ENCODE peak calls at places on chromosomes 4 and X, in five cellular contexts. G is RWPE1; A is iris pigment epithelial cell; Y is activated T-cell treated with anti-CD3 and anti-CD28 coated beads for 1 hour; D is stimulated activated CD4-positive, alpha-beta T cell treated with anti-CD3 and anti-CD28 coated beads, Interleukin-15, amount 100 ng/mL, for 1 hour. V is an unnamed sample.

GRCh38 chr4:168124008-168124641 is 31.8 kb downstream of the ANXA10 start:
- DNase-seq in A (peak), Y (no peak), D (no peak), G (peak), V (no peak)

GRCh38 chr4:38099908-38100407 is 139.8 kb downstream of the PTTG2 start:
- DNase-seq in D (no peak), G (peak), Y (no peak), A (peak), V (no peak)

GRCh38 chr4:122047706-122048425 is 96.0 kb upstream of the TRPC3 start:
- DNase-seq in A (no peak), Y (no peak), D (no peak), G (no peak), V (no peak)

GRCh38 chrX:46582964-46583363 is 9.4 kb downstream of the CHST7 start:
- DNase-seq in G (peak), Y (no peak), A (peak), D (no peak), V (no peak)

GRCh38 chr4:159496248-159496647 is 393.4 kb downstream of the RAPGEF2 start:
- DNase-seq in D (no peak), A (no peak), G (no peak), Y (no peak), V (no peak)

GRCh38 chr4:3416821-3417221 is 24.9 kb upstream of the HGFAC start:
- DNase-seq in A (no peak), G (no peak), Y (no peak), D (no peak), V (no peak)

GRCh38 chr4:156999175-156999517 is 27.5 kb upstream of the PDGFC start:
- DNase-seq in Y (no peak), G (peak), A (peak), D (no peak), V (no peak)

GRCh38 chrX:8629871-8630270 is 102.1 kb downstream of the ANOS1 start:
- DNase-seq in G (peak), Y (no peak), A (peak), D (no peak), V (no peak)

GRCh38 chr4:54439831-54440243 is 210.7 kb downstream of the PDGFRA start:
- DNase-seq in G (no peak), Y (no peak), A (peak), D (no peak), V (no peak)

GRCh38 chrX:132532955-132533354 is 44.1 kb upstream of the MBNL3 start:
- DNase-seq in A (peak), Y (no peak), G (no peak), D (no peak), V (no peak)

V was measured in activated effector memory CD4-positive, alpha-beta T cell treated with Interleukin-2 at 50 U/mL for 16 hours.